ENCODE peak calls at places on chromosomes 6 and 20, in four cellular contexts. H is adrenal gland, F is epithelial cell of esophagus, C is AG10803. T is an unnamed sample.

GRCh38 chr6:153328194-153328593 is 197.1 kb upstream of the RGS17 start:
- DNase-seq in C (no peak), H (no peak), F (peak), T (no peak)

GRCh38 chr20:18506744-18507143 is 996 bp upstream of the SEC23B start:
- DNase-seq in C (no peak), F (peak), H (no peak), T (no peak)

GRCh38 chr6:56595490-56596122 is 47.1 kb downstream of the DST start:
- DNase-seq in C (peak), H (no peak), F (peak), T (peak)

GRCh38 chr20:2340136-2340535 is 40.6 kb upstream of the TGM6 start:
- DNase-seq in F (no peak), H (no peak), C (no peak), T (no peak)

GRCh38 chr20:37915800-37916570 is 13.1 kb downstream of the VSTM2L start:
- DNase-seq in C (no peak), F (no peak), H (peak), T (no peak)

GRCh38 chr6:169274761-169275160 is 21.1 kb upstream of the THBS2 start:
- DNase-seq in H (no peak), F (no peak), C (peak), T (no peak)

GRCh38 chr6:151705994-151706733 is 101.3 kb upstream of the ESR1 start:
- DNase-seq in F (no peak), H (no peak), C (no peak), T (no peak)

GRCh38 chr6:118892248-118893094 is 1.5 kb upstream of the ASF1A start:
- DNase-seq in C (peak), H (no peak), F (no peak), T (no peak)

GRCh38 chr20:3235661-3236324 is 3.2 kb downstream of the SLC4A11 start:
- DNase-seq in C (no peak), F (peak), H (no peak), T (no peak)

GRCh38 chr6:137819740-137820139 is 47.3 kb upstream of the TNFAIP3 start:
- DNase-seq in C (no peak), F (no peak), H (no peak), T (no peak)

GRCh38 chr6:34393191-34393967 is 910 bp upstream of the NUDT3 start:
- DNase-seq in C (no peak), F (no peak), H (no peak), T (no peak)

GRCh38 chr20:13821876-13822275 is 37.0 kb downstream of the NDUFAF5 start:
- DNase-seq in H (no peak), C (peak), F (peak), T (no peak)

GRCh38 chr6:148548065-148548748 is 198.6 kb upstream of the UST start:
- DNase-seq in C (peak), F (no peak), H (peak), T (no peak)

GRCh38 chr6:32442243-32442667 is 2.6 kb downstream of the HLA-DRA start:
- DNase-seq in F (no peak), C (no peak), H (no peak), T (no peak)

GRCh38 chr6:152750694-152751093 is at the start of gene VIP:
- DNase-seq in H (no peak), F (peak), C (peak), T (no peak)

GRCh38 chr6:36607782-36608386 is 13.7 kb downstream of the SRSF3 start:
- DNase-seq in F (peak), H (peak), C (no peak), T (peak)

GRCh38 chr6:16049178-16049577 is 79.7 kb upstream of the MYLIP start:
- DNase-seq in F (peak), C (peak), H (no peak), T (no peak)

GRCh38 chr6:139883776-139884175 is 509.3 kb upstream of the CITED2 start:
- DNase-seq in H (no peak), C (peak), F (no peak), T (no peak)

GRCh38 chr6:156949376-156949775 is 172.2 kb downstream of the ARID1B start:
- DNase-seq in F (peak), C (peak), H (no peak), T (no peak)

GRCh38 chr6:62400521-62401259 is 114.7 kb upstream of the KHDRBS2 start:
- DNase-seq in C (no peak), F (no peak), H (no peak), T (no peak)

GRCh38 chr6:18501313-18502013 is 114.3 kb downstream of the RNF144B start:
- DNase-seq in H (peak), C (peak), F (peak), T (peak)

GRCh38 chr20:33443006-33443511 is 504 bp downstream of the SNTA1 start:
- DNase-seq in C (no peak), H (no peak), F (no peak), T (peak)

GRCh38 chr6:100462990-100463684 is 1.6 kb downstream of the SIM1 start:
- DNase-seq in C (no peak), H (no peak), F (no peak), T (no peak)

GRCh38 chr20:60007452-60007851 is 49.2 kb downstream of the CDH26 start:
- DNase-seq in C (peak), F (no peak), H (no peak), T (no peak)

GRCh38 chr6:107495196-107495643 is 5.3 kb downstream of the SOBP start:
- DNase-seq in C (no peak), F (no peak), H (no peak), T (no peak)

GRCh38 chr6:133894795-133895401 is 6.0 kb downstream of the TCF21 start:
- DNase-seq in F (no peak), C (peak), H (no peak), T (no peak)

GRCh38 chr20:34024733-34025351 is 31.1 kb downstream of the RALY start:
- DNase-seq in H (peak), F (no peak), C (no peak), T (no peak)

GRCh38 chr6:160974304-160974771 is 17.2 kb upstream of the MAP3K4 start:
- DNase-seq in H (peak), F (peak), C (peak), T (peak)

GRCh38 chr6:166572370-166573261 is 13.9 kb downstream of the RAMACL start:
- DNase-seq in C (peak), H (no peak), F (peak), T (no peak)

GRCh38 chr20:19995220-19995863 is 21.8 kb upstream of the NAA20 start:
- DNase-seq in H (no peak), F (peak), C (peak), T (no peak)

GRCh38 chr20:51431321-51431720 is 111.2 kb downstream of the NFATC2 start:
- DNase-seq in C (no peak), H (no peak), F (no peak), T (no peak)

GRCh38 chr6:131212928-131213327 is 77.7 kb downstream of the AKAP7 start:
- DNase-seq in C (no peak), F (no peak), H (no peak), T (no peak)

T was measured in body of pancreas.